ENCODE peak calls at places on chromosomes 1 and 21, in four cellular contexts. One of them, this sample, is unnamed.

GRCh38 chr1:172380441-172381244 is 39.8 kb upstream of the C1orf105 start:
- DNase-seq in pancreas: no peak
- DNase-seq in Daoy: no peak
- DNase-seq in CD8-positive, alpha-beta memory T cell: peak
- DNase-seq in this sample: no peak

GRCh38 chr1:180080439-180080838 is 74.2 kb upstream of the QSOX1 start:
- DNase-seq in pancreas: no peak
- DNase-seq in Daoy: no peak
- DNase-seq in CD8-positive, alpha-beta memory T cell: no peak
- DNase-seq in this sample: no peak

GRCh38 chr1:47756411-47756810 is 240.8 kb downstream of the TRABD2B start:
- DNase-seq in pancreas: no peak
- DNase-seq in Daoy: no peak
- DNase-seq in CD8-positive, alpha-beta memory T cell: no peak
- DNase-seq in this sample: no peak

GRCh38 chr1:24403806-24404205 is 9.8 kb downstream of the STPG1 start:
- DNase-seq in pancreas: no peak
- DNase-seq in Daoy: no peak
- DNase-seq in CD8-positive, alpha-beta memory T cell: no peak
- DNase-seq in this sample: no peak

GRCh38 chr1:51558375-51558924 is 39.4 kb upstream of the EPS15 start:
- DNase-seq in pancreas: no peak
- DNase-seq in Daoy: peak
- DNase-seq in CD8-positive, alpha-beta memory T cell: no peak
- DNase-seq in this sample: no peak

GRCh38 chr21:16116798-16117197 is 387.0 kb downstream of the USP25 start:
- DNase-seq in pancreas: no peak
- DNase-seq in Daoy: no peak
- DNase-seq in CD8-positive, alpha-beta memory T cell: no peak
- DNase-seq in this sample: no peak

GRCh38 chr1:58162952-58163550 is 383.5 kb downstream of the OMA1 start:
- DNase-seq in pancreas: no peak
- DNase-seq in Daoy: peak
- DNase-seq in CD8-positive, alpha-beta memory T cell: no peak
- DNase-seq in this sample: peak

GRCh38 chr1:199157494-199157893 is 518.7 kb downstream of the PTPRC start:
- DNase-seq in pancreas: no peak
- DNase-seq in Daoy: peak
- DNase-seq in CD8-positive, alpha-beta memory T cell: no peak
- DNase-seq in this sample: no peak

GRCh38 chr1:116724765-116725375 is 29.4 kb upstream of the CD2 start:
- DNase-seq in pancreas: no peak
- DNase-seq in Daoy: peak
- DNase-seq in CD8-positive, alpha-beta memory T cell: peak
- DNase-seq in this sample: peak

GRCh38 chr1:19199393-19200280 is 10.4 kb downstream of the UBR4 start:
- DNase-seq in pancreas: no peak
- DNase-seq in Daoy: no peak
- DNase-seq in CD8-positive, alpha-beta memory T cell: no peak
- DNase-seq in this sample: no peak

GRCh38 chr1:149986486-149987296 is 23.8 kb downstream of the OTUD7B start:
- DNase-seq in pancreas: no peak
- DNase-seq in Daoy: peak
- DNase-seq in CD8-positive, alpha-beta memory T cell: no peak
- DNase-seq in this sample: no peak

GRCh38 chr1:231203259-231204057 is 37.6 kb upstream of the GNPAT start:
- DNase-seq in pancreas: no peak
- DNase-seq in Daoy: no peak
- DNase-seq in CD8-positive, alpha-beta memory T cell: no peak
- DNase-seq in this sample: no peak

GRCh38 chr1:233233508-233234040 is 62.0 kb downstream of the PCNX2 start:
- DNase-seq in pancreas: no peak
- DNase-seq in Daoy: no peak
- DNase-seq in CD8-positive, alpha-beta memory T cell: no peak
- DNase-seq in this sample: no peak

GRCh38 chr21:36757246-36757645 is 58.3 kb downstream of the SIM2 start:
- DNase-seq in pancreas: no peak
- DNase-seq in Daoy: no peak
- DNase-seq in CD8-positive, alpha-beta memory T cell: no peak
- DNase-seq in this sample: no peak

GRCh38 chr1:32761253-32761877 is 55.8 kb downstream of the YARS1 start:
- DNase-seq in pancreas: peak
- DNase-seq in Daoy: peak
- DNase-seq in CD8-positive, alpha-beta memory T cell: no peak
- DNase-seq in this sample: peak

GRCh38 chr1:21233480-21233879 is 56.8 kb downstream of the ECE1 start:
- DNase-seq in pancreas: no peak
- DNase-seq in Daoy: no peak
- DNase-seq in CD8-positive, alpha-beta memory T cell: no peak
- DNase-seq in this sample: no peak

GRCh38 chr1:2973661-2974593 is 47.3 kb upstream of the ACTRT2 start:
- DNase-seq in pancreas: peak
- DNase-seq in Daoy: no peak
- DNase-seq in CD8-positive, alpha-beta memory T cell: no peak
- DNase-seq in this sample: no peak

GRCh38 chr21:15495965-15496364 is 233.8 kb upstream of the USP25 start:
- DNase-seq in pancreas: no peak
- DNase-seq in Daoy: peak
- DNase-seq in CD8-positive, alpha-beta memory T cell: no peak
- DNase-seq in this sample: no peak

This sample was measured in ureter.